ENCODE peak calls at places on chromosomes 13 and 19, in ten cellular contexts. One of them, this sample, is unnamed.

GRCh38 chr13:45119469-45119989 is 781 bp upstream of the GTF2F2 start:
- DNase-seq in body of pancreas: no peak
- DNase-seq in stimulated activated CD4-positive, alpha-beta T cell treated with anti-CD3 and anti-CD28 coated beads, Interleukin-12 subunit alpha, Interleukin-12 subunit beta, amount 100 ng/mL, for 4 hours: peak; percentile 26
- DNase-seq in M059J: peak; percentile 60
- DNase-seq in progenitor cell of endocrine pancreas: no peak
- DNase-seq in BJ: no peak
- DNase-seq in left ventricle myocardium superior: no peak
- DNase-seq in germinal center: peak; percentile 19
- DNase-seq in mesothelial cell of epicardium: no peak
- DNase-seq in Kasumi-1: peak; percentile 78
- DNase-seq in this sample: peak; percentile 18

GRCh38 chr13:21074601-21075302 is 13.4 kb upstream of the LATS2 start:
- DNase-seq in body of pancreas: no peak
- DNase-seq in stimulated activated CD4-positive, alpha-beta T cell treated with anti-CD3 and anti-CD28 coated beads, Interleukin-12 subunit alpha, Interleukin-12 subunit beta, amount 100 ng/mL, for 4 hours: no peak
- DNase-seq in M059J: no peak
- DNase-seq in progenitor cell of endocrine pancreas: no peak
- DNase-seq in BJ: no peak
- DNase-seq in left ventricle myocardium superior: peak; percentile 67
- DNase-seq in germinal center: no peak
- DNase-seq in mesothelial cell of epicardium: no peak
- DNase-seq in Kasumi-1: peak; percentile 80
- DNase-seq in this sample: no peak

GRCh38 chr19:48794291-48794690 is 16.5 kb downstream of the BCAT2 start:
- DNase-seq in body of pancreas: no peak
- DNase-seq in stimulated activated CD4-positive, alpha-beta T cell treated with anti-CD3 and anti-CD28 coated beads, Interleukin-12 subunit alpha, Interleukin-12 subunit beta, amount 100 ng/mL, for 4 hours: no peak
- DNase-seq in M059J: no peak
- DNase-seq in progenitor cell of endocrine pancreas: no peak
- DNase-seq in BJ: no peak
- DNase-seq in left ventricle myocardium superior: no peak
- DNase-seq in germinal center: no peak
- DNase-seq in mesothelial cell of epicardium: no peak
- DNase-seq in Kasumi-1: no peak
- DNase-seq in this sample: no peak

GRCh38 chr13:113976711-113977684 is 3.1 kb upstream of the C13orf46 start:
- DNase-seq in body of pancreas: no peak
- DNase-seq in stimulated activated CD4-positive, alpha-beta T cell treated with anti-CD3 and anti-CD28 coated beads, Interleukin-12 subunit alpha, Interleukin-12 subunit beta, amount 100 ng/mL, for 4 hours: no peak
- DNase-seq in M059J: peak; percentile 79
- DNase-seq in progenitor cell of endocrine pancreas: no peak
- DNase-seq in BJ: peak; percentile 32
- DNase-seq in left ventricle myocardium superior: peak; percentile 28
- DNase-seq in germinal center: no peak
- DNase-seq in mesothelial cell of epicardium: no peak
- DNase-seq in Kasumi-1: no peak
- DNase-seq in this sample: no peak

GRCh38 chr19:55654323-55654832 is 457 bp upstream of the U2AF2 start:
- DNase-seq in body of pancreas: peak; percentile 99
- DNase-seq in stimulated activated CD4-positive, alpha-beta T cell treated with anti-CD3 and anti-CD28 coated beads, Interleukin-12 subunit alpha, Interleukin-12 subunit beta, amount 100 ng/mL, for 4 hours: peak; percentile 99
- DNase-seq in M059J: peak; percentile 99
- DNase-seq in progenitor cell of endocrine pancreas: peak; percentile 99
- DNase-seq in BJ: peak; percentile 90
- DNase-seq in left ventricle myocardium superior: peak; percentile 99
- DNase-seq in germinal center: peak; percentile 89
- DNase-seq in mesothelial cell of epicardium: peak; percentile 99
- DNase-seq in Kasumi-1: peak; percentile 99
- DNase-seq in this sample: peak; percentile 100

GRCh38 chr13:31267126-31267784 is 67.5 kb downstream of the B3GLCT start:
- DNase-seq in body of pancreas: no peak
- DNase-seq in stimulated activated CD4-positive, alpha-beta T cell treated with anti-CD3 and anti-CD28 coated beads, Interleukin-12 subunit alpha, Interleukin-12 subunit beta, amount 100 ng/mL, for 4 hours: no peak
- DNase-seq in M059J: peak; percentile 66
- DNase-seq in progenitor cell of endocrine pancreas: no peak
- DNase-seq in BJ: no peak
- DNase-seq in left ventricle myocardium superior: no peak
- DNase-seq in germinal center: no peak
- DNase-seq in mesothelial cell of epicardium: no peak
- DNase-seq in Kasumi-1: no peak
- DNase-seq in this sample: no peak

GRCh38 chr19:4922530-4923378 is 13.5 kb downstream of the UHRF1 start:
- DNase-seq in body of pancreas: no peak
- DNase-seq in stimulated activated CD4-positive, alpha-beta T cell treated with anti-CD3 and anti-CD28 coated beads, Interleukin-12 subunit alpha, Interleukin-12 subunit beta, amount 100 ng/mL, for 4 hours: no peak
- DNase-seq in M059J: no peak
- DNase-seq in progenitor cell of endocrine pancreas: no peak
- DNase-seq in BJ: no peak
- DNase-seq in left ventricle myocardium superior: no peak
- DNase-seq in germinal center: no peak
- DNase-seq in mesothelial cell of epicardium: no peak
- DNase-seq in Kasumi-1: peak; percentile 26
- DNase-seq in this sample: no peak

GRCh38 chr19:44692379-44692721 is 6.6 kb upstream of the CEACAM16 start:
- DNase-seq in body of pancreas: no peak
- DNase-seq in stimulated activated CD4-positive, alpha-beta T cell treated with anti-CD3 and anti-CD28 coated beads, Interleukin-12 subunit alpha, Interleukin-12 subunit beta, amount 100 ng/mL, for 4 hours: no peak
- DNase-seq in M059J: no peak
- DNase-seq in progenitor cell of endocrine pancreas: no peak
- DNase-seq in BJ: no peak
- DNase-seq in left ventricle myocardium superior: no peak
- DNase-seq in germinal center: no peak
- DNase-seq in mesothelial cell of epicardium: no peak
- DNase-seq in Kasumi-1: no peak
- DNase-seq in this sample: no peak

GRCh38 chr19:55196803-55197202 is 12.5 kb downstream of the PTPRH start:
- DNase-seq in body of pancreas: no peak
- DNase-seq in stimulated activated CD4-positive, alpha-beta T cell treated with anti-CD3 and anti-CD28 coated beads, Interleukin-12 subunit alpha, Interleukin-12 subunit beta, amount 100 ng/mL, for 4 hours: no peak
- DNase-seq in M059J: peak; percentile 37
- DNase-seq in progenitor cell of endocrine pancreas: no peak
- DNase-seq in BJ: no peak
- DNase-seq in left ventricle myocardium superior: no peak
- DNase-seq in germinal center: no peak
- DNase-seq in mesothelial cell of epicardium: no peak
- DNase-seq in Kasumi-1: no peak
- DNase-seq in this sample: no peak

GRCh38 chr19:47540748-47541147 is 25.9 kb upstream of the NAPA start:
- DNase-seq in body of pancreas: peak; percentile 17
- DNase-seq in stimulated activated CD4-positive, alpha-beta T cell treated with anti-CD3 and anti-CD28 coated beads, Interleukin-12 subunit alpha, Interleukin-12 subunit beta, amount 100 ng/mL, for 4 hours: no peak
- DNase-seq in M059J: peak; percentile 37
- DNase-seq in progenitor cell of endocrine pancreas: no peak
- DNase-seq in BJ: no peak
- DNase-seq in left ventricle myocardium superior: no peak
- DNase-seq in germinal center: no peak
- DNase-seq in mesothelial cell of epicardium: no peak
- DNase-seq in Kasumi-1: peak; percentile 3
- DNase-seq in this sample: no peak

GRCh38 chr19:29573486-29573885 is 32.6 kb upstream of the POP4 start:
- DNase-seq in body of pancreas: no peak
- DNase-seq in stimulated activated CD4-positive, alpha-beta T cell treated with anti-CD3 and anti-CD28 coated beads, Interleukin-12 subunit alpha, Interleukin-12 subunit beta, amount 100 ng/mL, for 4 hours: no peak
- DNase-seq in M059J: no peak
- DNase-seq in progenitor cell of endocrine pancreas: no peak
- DNase-seq in BJ: no peak
- DNase-seq in left ventricle myocardium superior: no peak
- DNase-seq in germinal center: no peak
- DNase-seq in mesothelial cell of epicardium: no peak
- DNase-seq in Kasumi-1: no peak
- DNase-seq in this sample: no peak

GRCh38 chr19:40605201-40605971 is 4.2 kb downstream of the LTBP4 start:
- DNase-seq in body of pancreas: peak; percentile 88
- DNase-seq in stimulated activated CD4-positive, alpha-beta T cell treated with anti-CD3 and anti-CD28 coated beads, Interleukin-12 subunit alpha, Interleukin-12 subunit beta, amount 100 ng/mL, for 4 hours: peak; percentile 73
- DNase-seq in M059J: peak; percentile 71
- DNase-seq in progenitor cell of endocrine pancreas: no peak
- DNase-seq in BJ: no peak
- DNase-seq in left ventricle myocardium superior: peak; percentile 85
- DNase-seq in germinal center: peak; percentile 79
- DNase-seq in mesothelial cell of epicardium: peak; percentile 69
- DNase-seq in Kasumi-1: peak; percentile 72
- DNase-seq in this sample: peak; percentile 81

GRCh38 chr13:26230703-26231102 is 8.6 kb upstream of the RNF6 start:
- DNase-seq in body of pancreas: no peak
- DNase-seq in stimulated activated CD4-positive, alpha-beta T cell treated with anti-CD3 and anti-CD28 coated beads, Interleukin-12 subunit alpha, Interleukin-12 subunit beta, amount 100 ng/mL, for 4 hours: no peak
- DNase-seq in M059J: no peak
- DNase-seq in progenitor cell of endocrine pancreas: no peak
- DNase-seq in BJ: no peak
- DNase-seq in left ventricle myocardium superior: no peak
- DNase-seq in germinal center: no peak
- DNase-seq in mesothelial cell of epicardium: no peak
- DNase-seq in Kasumi-1: no peak
- DNase-seq in this sample: no peak

GRCh38 chr19:7570761-7571160 is 24.9 kb upstream of the CAMSAP3 start:
- DNase-seq in body of pancreas: no peak
- DNase-seq in stimulated activated CD4-positive, alpha-beta T cell treated with anti-CD3 and anti-CD28 coated beads, Interleukin-12 subunit alpha, Interleukin-12 subunit beta, amount 100 ng/mL, for 4 hours: no peak
- DNase-seq in M059J: no peak
- DNase-seq in progenitor cell of endocrine pancreas: no peak
- DNase-seq in BJ: no peak
- DNase-seq in left ventricle myocardium superior: no peak
- DNase-seq in germinal center: no peak
- DNase-seq in mesothelial cell of epicardium: no peak
- DNase-seq in Kasumi-1: no peak
- DNase-seq in this sample: no peak

GRCh38 chr13:113123226-113124150 is 889 bp downstream of the F10 start:
- DNase-seq in body of pancreas: no peak
- DNase-seq in stimulated activated CD4-positive, alpha-beta T cell treated with anti-CD3 and anti-CD28 coated beads, Interleukin-12 subunit alpha, Interleukin-12 subunit beta, amount 100 ng/mL, for 4 hours: no peak
- DNase-seq in M059J: no peak
- DNase-seq in progenitor cell of endocrine pancreas: no peak
- DNase-seq in BJ: no peak
- DNase-seq in left ventricle myocardium superior: no peak
- DNase-seq in germinal center: no peak
- DNase-seq in mesothelial cell of epicardium: no peak
- DNase-seq in Kasumi-1: no peak
- DNase-seq in this sample: no peak

This sample was measured in mucosa of gallbladder.